ENCODE peak calls at places on chromosome 15, in seven cellular contexts. D is suprapubic skin; I is nephron progenitor cell; A is activated CD8-positive, alpha-beta T cell treated with anti-CD3 and anti-CD28 coated beads for 36 hours; J is lower leg skin; Q is choroid plexus epithelial cell; X is esophagus squamous epithelium. Y is an unnamed sample.

GRCh38 chr15:61309236-61310016 is 80.3 kb upstream of the RORA start:
- DNase-seq in I (no peak), X (no peak), D (no peak), Q (no peak), J (no peak), A (no peak), Y (no peak)

GRCh38 chr15:96264801-96265515 is 65.5 kb upstream of the NR2F2 start:
- DNase-seq in J (no peak), A (no peak), D (no peak), X (no peak), I (no peak), Q (peak), Y (no peak)

GRCh38 chr15:89888214-89888804 is 5.5 kb downstream of the AP3S2 start:
- DNase-seq in Q (peak), X (no peak), J (no peak), D (no peak), I (no peak), A (no peak), Y (no peak)

GRCh38 chr15:80832676-80833075 is 53.5 kb downstream of the CEMIP start:
- DNase-seq in I (no peak), Q (no peak), X (no peak), A (no peak), D (no peak), J (no peak), Y (no peak)

GRCh38 chr15:32100286-32100685 is 70.0 kb downstream of the CHRNA7 start:
- DNase-seq in D (no peak), J (no peak), I (no peak), A (no peak), X (no peak), Q (no peak), Y (no peak)

GRCh38 chr15:58748787-58749531 is 548 bp downstream of the ADAM10 start:
- DNase-seq in I (peak), J (peak), X (no peak), D (peak), A (peak), Q (peak), Y (peak)

GRCh38 chr15:41499109-41499851 is 5.6 kb downstream of the ITPKA start:
- DNase-seq in A (no peak), X (no peak), D (no peak), Q (no peak), I (no peak), J (no peak), Y (no peak)

GRCh38 chr15:45906230-45906629 is 271.4 kb downstream of the SQOR start:
- DNase-seq in D (no peak), A (no peak), Q (no peak), X (no peak), I (no peak), J (no peak), Y (no peak)

GRCh38 chr15:33671456-33671855 is 296.8 kb upstream of the CHRM5 start:
- DNase-seq in I (no peak), Q (no peak), J (no peak), X (no peak), A (no peak), D (no peak), Y (no peak)

GRCh38 chr15:27864076-27864475 is 235.0 kb downstream of the OCA2 start:
- DNase-seq in X (no peak), D (no peak), I (no peak), Q (no peak), A (no peak), J (no peak), Y (no peak)

GRCh38 chr15:47460775-47461174 is 256.5 kb upstream of the SEMA6D start:
- DNase-seq in Q (no peak), X (no peak), J (no peak), D (no peak), I (no peak), A (no peak), Y (no peak)

GRCh38 chr15:69557340-69558137 is 104.9 kb downstream of the RPLP1 start:
- DNase-seq in I (no peak), D (no peak), Q (peak), A (no peak), J (no peak), X (no peak), Y (no peak)

GRCh38 chr15:41820791-41821423 is 7.0 kb upstream of the JMJD7 start:
- DNase-seq in X (no peak), D (no peak), I (no peak), Q (no peak), J (no peak), A (no peak), Y (no peak)

GRCh38 chr15:69380100-69380725 is 33.9 kb upstream of the KIF23 start:
- DNase-seq in Q (peak), J (no peak), X (no peak), A (no peak), I (no peak), D (no peak), Y (no peak)

GRCh38 chr15:100721758-100722550 is 119.6 kb downstream of the ASB7 start:
- DNase-seq in D (no peak), X (no peak), J (peak), I (no peak), Q (peak), A (no peak), Y (peak)

GRCh38 chr15:52682776-52683175 is 3.6 kb upstream of the ATOSA start:
- DNase-seq in X (no peak), Q (no peak), J (no peak), I (no peak), A (no peak), D (no peak), Y (no peak)

GRCh38 chr15:52238149-52238548 is 47.0 kb upstream of the GNB5 start:
- DNase-seq in D (no peak), J (no peak), A (no peak), Q (no peak), I (no peak), X (no peak), Y (no peak)

GRCh38 chr15:68700395-68701123 is 120.1 kb downstream of the ANP32A start:
- DNase-seq in X (no peak), D (no peak), J (no peak), I (peak), Q (peak), A (no peak), Y (no peak)

GRCh38 chr15:41656188-41656587 is 4.0 kb upstream of the MGA start:
- DNase-seq in Q (peak), I (no peak), J (no peak), A (no peak), D (no peak), X (no peak), Y (no peak)

GRCh38 chr15:55897560-55898336 is 95.7 kb downstream of the NEDD4 start:
- DNase-seq in D (no peak), J (no peak), X (no peak), I (peak), A (peak), Q (peak), Y (no peak)

GRCh38 chr15:77474987-77475385 is 54.3 kb downstream of the HMG20A start:
- DNase-seq in Q (no peak), D (no peak), I (no peak), A (no peak), J (no peak), X (no peak), Y (no peak)

GRCh38 chr15:72365844-72366243 is 10.0 kb downstream of the HEXA start:
- DNase-seq in Q (no peak), X (no peak), J (no peak), A (peak), I (no peak), D (no peak), Y (no peak)

GRCh38 chr15:55742927-55743614 is at the start of gene PRTG:
- DNase-seq in J (no peak), Q (peak), X (no peak), D (peak), I (peak), A (no peak), Y (peak)

GRCh38 chr15:63994073-63994600 is 52.1 kb downstream of the DAPK2 start:
- DNase-seq in J (no peak), I (no peak), D (no peak), X (no peak), A (no peak), Q (no peak), Y (no peak)
- TF ChIP-seq CTCF in J (no peak), I (no peak), D (no peak), X (no peak), A (no peak), Q (no peak), Y (no peak)

GRCh38 chr15:26842391-26842790 is 24.5 kb upstream of the GABRA5 start:
- DNase-seq in X (no peak), A (no peak), D (no peak), J (no peak), I (no peak), Q (no peak), Y (no peak)

GRCh38 chr15:26844901-26845300 is 22.0 kb upstream of the GABRA5 start:
- DNase-seq in J (no peak), Q (no peak), I (no peak), D (no peak), A (no peak), X (no peak), Y (no peak)

GRCh38 chr15:26841941-26842340 is 24.9 kb upstream of the GABRA5 start:
- DNase-seq in A (no peak), I (no peak), D (no peak), Q (no peak), J (no peak), X (no peak), Y (no peak)

GRCh38 chr15:26841514-26841913 is 25.3 kb upstream of the GABRA5 start:
- DNase-seq in I (no peak), J (no peak), A (no peak), Q (no peak), D (no peak), X (no peak), Y (no peak)

GRCh38 chr15:26838742-26839460 is 28.0 kb upstream of the GABRA5 start:
- DNase-seq in J (no peak), X (no peak), D (no peak), A (peak), Q (no peak), I (peak), Y (no peak)
- TF ChIP-seq CTCF in J (no peak), X (peak), D (no peak), A (peak), Q (peak), I (peak), Y (peak)

GRCh38 chr15:97875513-97876285 is 84.8 kb upstream of the ARRDC4 start:
- DNase-seq in D (no peak), A (peak), X (no peak), Q (peak), I (no peak), J (no peak), Y (no peak)

GRCh38 chr15:97884513-97885131 is 75.9 kb upstream of the ARRDC4 start:
- DNase-seq in J (no peak), A (no peak), X (no peak), Q (no peak), I (no peak), D (no peak), Y (no peak)

DNA sequence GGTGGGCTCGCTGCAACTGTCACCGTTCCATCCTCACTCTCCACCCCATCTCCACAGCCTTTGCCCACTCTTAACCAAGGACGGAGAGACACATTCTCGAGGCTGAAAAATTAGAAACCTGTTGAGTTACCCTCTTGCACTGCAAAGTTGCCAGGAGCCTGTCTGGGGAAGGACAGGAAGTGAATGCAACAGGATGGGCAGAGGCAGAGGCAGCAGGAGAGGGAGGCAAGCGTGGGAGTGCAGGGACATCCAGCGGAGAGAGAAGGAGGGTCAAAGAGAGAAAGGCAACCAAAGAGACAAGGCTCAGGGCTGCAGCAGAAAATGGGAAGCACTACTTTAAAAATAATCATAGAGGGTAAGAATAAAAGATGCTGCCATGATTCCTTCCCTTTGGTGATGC is 78.9 kb upstream of the ARRDC4 start:
- DNase-seq in X (no peak), A (no peak), J (no peak), Q (no peak), D (no peak), I (no peak), Y (no peak)
- TF ChIP-seq CTCF in X (no peak), A (no peak), J (no peak), Q (no peak), D (no peak), I (no peak), Y (no peak)

GRCh38 chr15:75043509-75044257 is 20.3 kb downstream of the PPCDC start:
- DNase-seq in A (no peak), J (peak), Q (peak), I (no peak), D (peak), X (peak), Y (no peak)
- TF ChIP-seq CTCF in A (no peak), J (no peak), Q (peak), I (no peak), D (peak), X (peak), Y (no peak)

DNA sequence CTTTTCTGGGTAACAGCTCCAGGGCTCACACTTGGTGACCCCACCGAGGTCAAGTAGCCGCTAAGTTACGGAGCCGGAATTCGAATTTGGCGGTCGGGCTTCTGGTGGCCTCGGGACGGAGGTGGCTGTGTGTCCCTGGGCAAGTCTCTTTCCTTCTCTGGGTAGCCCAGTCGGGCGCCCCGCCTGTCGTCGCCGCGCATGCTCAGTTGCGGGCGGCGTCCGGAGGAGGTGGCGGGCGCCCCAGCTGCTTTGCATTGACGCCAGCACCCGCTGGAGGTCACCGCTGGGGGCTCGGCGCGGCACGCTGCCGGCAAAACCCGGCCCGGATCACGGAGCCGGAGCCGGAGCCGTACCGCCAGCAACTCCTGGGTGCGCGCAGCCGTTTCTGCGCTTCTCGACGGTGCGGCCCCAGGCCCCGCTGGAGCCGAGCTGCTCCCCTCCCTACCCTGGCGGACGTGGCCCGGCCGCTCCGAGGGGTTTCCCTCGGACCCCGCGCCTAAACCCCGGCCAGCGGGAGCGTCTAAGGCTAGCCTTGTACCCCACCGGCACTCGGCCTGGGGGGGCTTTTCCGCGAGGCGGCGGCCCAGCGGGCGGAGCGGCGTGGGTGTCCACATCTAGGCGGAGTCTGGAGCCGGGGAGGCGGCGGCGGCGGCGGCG is 474 bp upstream of the PDE8A start:
- DNase-seq in D (peak), I (peak), X (peak), J (peak), A (peak), Q (peak), Y (peak)
- TF ChIP-seq CTCF in D (peak), I (no peak), X (peak), J (no peak), A (no peak), Q (no peak), Y (peak)

GRCh38 chr15:84741151-84741550 is 7.2 kb upstream of the ZNF592 start:
- DNase-seq in Q (no peak), D (no peak), I (no peak), J (peak), X (no peak), A (no peak), Y (no peak)
- TF ChIP-seq CTCF in Q (no peak), D (no peak), I (no peak), J (no peak), X (no peak), A (no peak), Y (no peak)

GRCh38 chr15:29854413-29854812 is 32.1 kb upstream of the TJP1 start:
- DNase-seq in J (no peak), A (no peak), D (no peak), X (no peak), I (no peak), Q (no peak), Y (no peak)
- TF ChIP-seq CTCF in J (no peak), A (no peak), D (no peak), X (no peak), I (no peak), Q (no peak), Y (no peak)

GRCh38 chr15:57529748-57530147 is 62.0 kb upstream of the MYZAP start:
- DNase-seq in Q (no peak), X (no peak), J (no peak), D (no peak), A (no peak), I (no peak), Y (no peak)
- TF ChIP-seq CTCF in Q (no peak), X (no peak), J (no peak), D (no peak), A (no peak), I (no peak), Y (no peak)

GRCh38 chr15:85379403-85380131 is 836 bp upstream of the AKAP13 start:
- DNase-seq in X (no peak), J (no peak), D (no peak), A (peak), I (no peak), Q (peak), Y (no peak)
- TF ChIP-seq CTCF in X (no peak), J (no peak), D (no peak), A (no peak), I (no peak), Q (no peak), Y (no peak)

DNA sequence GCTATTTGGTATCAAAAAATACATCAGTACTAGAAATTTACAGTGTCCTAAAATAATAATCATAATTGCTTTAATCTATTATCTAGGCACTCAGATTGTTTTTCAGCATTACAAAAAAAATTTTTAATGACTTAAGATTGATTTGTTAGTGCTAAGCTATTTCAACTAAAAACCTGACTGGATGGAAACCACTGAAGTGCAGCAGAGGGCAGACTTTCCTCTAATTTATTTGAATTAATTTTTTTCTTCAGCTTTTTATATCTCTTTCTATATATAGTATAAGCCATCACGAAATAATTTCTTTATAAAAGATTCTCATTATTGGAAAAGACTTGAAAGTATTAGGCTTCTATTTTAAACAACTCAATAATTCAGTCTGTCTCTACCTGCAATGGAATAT is 131.4 kb downstream of the IQCH start:
- DNase-seq in X (no peak), A (no peak), J (no peak), D (no peak), I (no peak), Q (peak), Y (no peak)
- TF ChIP-seq CTCF in X (no peak), A (no peak), J (no peak), D (no peak), I (no peak), Q (peak), Y (peak)